ENCODE peak calls at places on chromosomes 16 and 17, in five cellular contexts. V is upper lobe of right lung, W is left ventricle myocardium inferior, T is Peyer's patch, S is cardiac fibroblast. D is an unnamed sample.

GRCh38 chr17:39920218-39921210 is 2.1 kb upstream of the GSDMB start:
- DNase-seq in S (no peak), T (no peak), V (no peak), W (no peak), D (no peak)

GRCh38 chr16:69105501-69106361 is at the start of gene HAS3:
- DNase-seq in W (peak), V (peak), S (peak), T (peak), D (peak)

GRCh38 chr16:82544378-82544777 is 82.4 kb upstream of the CDH13 start:
- DNase-seq in V (no peak), W (no peak), S (no peak), T (no peak), D (no peak)

GRCh38 chr17:42421479-42422332 is 1.4 kb downstream of the CAVIN1 start:
- DNase-seq in S (peak), W (peak), T (peak), V (peak), D (peak)

GRCh38 chr17:6532441-6532885 is 23.9 kb downstream of the PITPNM3 start:
- DNase-seq in V (no peak), W (no peak), T (no peak), S (no peak), D (no peak)

GRCh38 chr17:77425791-77426641 is 285.2 kb downstream of the SEC14L1 start:
- DNase-seq in S (peak), V (no peak), W (no peak), T (peak), D (peak)

GRCh38 chr16:27748868-27749546 is 199.1 kb downstream of the KATNIP start:
- DNase-seq in S (peak), W (peak), V (no peak), T (peak), D (peak)

GRCh38 chr17:78903101-78903779 is at the start of gene CEP295NL:
- DNase-seq in W (no peak), S (peak), T (no peak), V (no peak), D (no peak)

GRCh38 chr17:33732116-33732515 is 439.0 kb upstream of the ASIC2 start:
- DNase-seq in V (no peak), T (no peak), S (no peak), W (no peak), D (no peak)

GRCh38 chr16:48405907-48406306 is 20.7 kb upstream of the SIAH1 start:
- DNase-seq in W (no peak), T (peak), V (no peak), S (no peak), D (no peak)

GRCh38 chr17:66737524-66737923 is 97.4 kb upstream of the CACNG5 start:
- DNase-seq in V (no peak), T (no peak), W (peak), S (peak), D (peak)

GRCh38 chr16:31354394-31355291 is at the start of gene ITGAX:
- DNase-seq in W (peak), S (peak), V (peak), T (peak), D (peak)

GRCh38 chr17:37830151-37830993 is 85.5 kb upstream of the HNF1B start:
- DNase-seq in V (no peak), W (no peak), S (no peak), T (no peak), D (no peak)

GRCh38 chr17:14301279-14301760 is 439 bp downstream of the HS3ST3B1 start:
- DNase-seq in V (no peak), T (no peak), W (peak), S (no peak), D (no peak)

GRCh38 chr17:2952174-2952845 is 111.1 kb downstream of the OR1D5 start:
- DNase-seq in V (no peak), S (no peak), T (peak), W (no peak), D (no peak)

GRCh38 chr16:18846416-18846815 is 45.1 kb upstream of the ARL6IP1 start:
- DNase-seq in S (no peak), V (no peak), T (no peak), W (no peak), D (no peak)

GRCh38 chr17:4951486-4951885 is 567 bp downstream of the ENO3 start:
- DNase-seq in V (no peak), W (no peak), S (no peak), T (no peak), D (no peak)

GRCh38 chr17:55717898-55718735 is 4.5 kb downstream of the TMEM100 start:
- DNase-seq in T (peak), W (peak), S (peak), V (peak), D (peak)

GRCh38 chr16:87847785-87848675 is 21.3 kb downstream of the SLC7A5 start:
- DNase-seq in V (no peak), W (no peak), S (peak), T (no peak), D (no peak)

GRCh38 chr17:17808706-17809432 is 27.9 kb downstream of the SREBF1 start:
- DNase-seq in V (no peak), W (no peak), S (peak), T (no peak), D (peak)

GRCh38 chr16:83307206-83307990 is 500.4 kb upstream of the HSBP1 start:
- DNase-seq in S (no peak), V (no peak), T (no peak), W (no peak), D (no peak)

GRCh38 chr16:30609002-30609927 is 924 bp downstream of the ZNF689 start:
- DNase-seq in W (peak), V (peak), S (peak), T (peak), D (peak)

GRCh38 chr16:2779978-2780898 is 3.2 kb upstream of the ELOB start:
- DNase-seq in T (peak), S (no peak), V (peak), W (no peak), D (no peak)

GRCh38 chr16:89557230-89557935 is 3.1 kb upstream of the RPL13 start:
- DNase-seq in W (peak), S (peak), T (peak), V (peak), D (peak)

GRCh38 chr16:89121691-89122321 is 28.2 kb downstream of the ACSF3 start:
- DNase-seq in S (no peak), T (no peak), W (no peak), V (no peak), D (no peak)

GRCh38 chr17:53655591-53655990 is 167.1 kb upstream of the KIF2B start:
- DNase-seq in T (no peak), S (no peak), W (no peak), V (no peak), D (no peak)

GRCh38 chr16:49281481-49281842 is at the start of gene CBLN1:
- DNase-seq in W (no peak), S (no peak), T (no peak), V (no peak), D (no peak)

GRCh38 chr16:89863741-89864391 is 9.5 kb upstream of the TCF25 start:
- DNase-seq in V (peak), S (peak), T (peak), W (peak), D (peak)

GRCh38 chr17:58335779-58336455 is 7.3 kb upstream of the TSPOAP1 start:
- DNase-seq in W (no peak), S (no peak), V (peak), T (peak), D (no peak)

GRCh38 chr17:38325221-38325851 is 18.4 kb downstream of the GPR179 start:
- DNase-seq in T (peak), V (no peak), W (no peak), S (no peak), D (peak)

GRCh38 chr17:71942626-71943025 is 178.2 kb upstream of the SOX9 start:
- DNase-seq in W (no peak), T (no peak), V (no peak), S (no peak), D (no peak)

GRCh38 chr17:78973792-78974520 is 5.8 kb downstream of the LGALS3BP start:
- DNase-seq in S (no peak), T (no peak), V (no peak), W (no peak), D (no peak)

GRCh38 chr16:26214694-26215093 is 522.9 kb downstream of the HS3ST4 start:
- DNase-seq in T (no peak), V (no peak), S (no peak), W (no peak), D (no peak)

GRCh38 chr16:11677451-11677951 is 9.2 kb downstream of the SNN start:
- DNase-seq in V (peak), T (peak), W (no peak), S (no peak), D (no peak)

GRCh38 chr16:19700319-19700781 is 17.7 kb downstream of the KNOP1 start:
- DNase-seq in V (no peak), T (peak), S (peak), W (no peak), D (peak)

GRCh38 chr16:21264226-21265036 is 13.7 kb downstream of the CRYM start:
- DNase-seq in S (peak), T (no peak), V (no peak), W (peak), D (peak)

DNA sequence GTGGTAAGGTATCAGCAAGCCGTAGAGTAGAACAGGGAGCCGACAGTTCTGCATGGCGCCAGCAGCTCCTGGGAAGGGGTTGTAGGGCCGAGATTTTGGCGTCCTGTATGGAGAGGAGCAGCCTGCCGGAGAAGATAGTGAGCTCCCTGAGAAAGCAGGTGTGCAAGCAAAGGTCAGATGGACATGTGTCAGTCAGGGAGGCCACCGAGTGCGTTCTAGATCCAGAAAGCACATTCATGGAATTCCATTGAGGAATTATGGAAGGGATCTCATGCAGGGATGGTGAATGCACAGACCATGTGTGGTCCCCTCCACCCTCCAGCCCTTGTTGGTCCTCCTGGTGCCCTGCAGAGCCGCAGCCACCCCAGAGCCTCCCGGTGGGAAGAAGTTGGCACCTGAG is 33.7 kb downstream of the CMIP start:
- DNase-seq in S (no peak), W (peak), T (no peak), V (no peak), D (no peak)
- H3K4me3 ChIP-seq in S (no peak), W (peak), T (no peak), V (no peak), D (no peak)

DNA sequence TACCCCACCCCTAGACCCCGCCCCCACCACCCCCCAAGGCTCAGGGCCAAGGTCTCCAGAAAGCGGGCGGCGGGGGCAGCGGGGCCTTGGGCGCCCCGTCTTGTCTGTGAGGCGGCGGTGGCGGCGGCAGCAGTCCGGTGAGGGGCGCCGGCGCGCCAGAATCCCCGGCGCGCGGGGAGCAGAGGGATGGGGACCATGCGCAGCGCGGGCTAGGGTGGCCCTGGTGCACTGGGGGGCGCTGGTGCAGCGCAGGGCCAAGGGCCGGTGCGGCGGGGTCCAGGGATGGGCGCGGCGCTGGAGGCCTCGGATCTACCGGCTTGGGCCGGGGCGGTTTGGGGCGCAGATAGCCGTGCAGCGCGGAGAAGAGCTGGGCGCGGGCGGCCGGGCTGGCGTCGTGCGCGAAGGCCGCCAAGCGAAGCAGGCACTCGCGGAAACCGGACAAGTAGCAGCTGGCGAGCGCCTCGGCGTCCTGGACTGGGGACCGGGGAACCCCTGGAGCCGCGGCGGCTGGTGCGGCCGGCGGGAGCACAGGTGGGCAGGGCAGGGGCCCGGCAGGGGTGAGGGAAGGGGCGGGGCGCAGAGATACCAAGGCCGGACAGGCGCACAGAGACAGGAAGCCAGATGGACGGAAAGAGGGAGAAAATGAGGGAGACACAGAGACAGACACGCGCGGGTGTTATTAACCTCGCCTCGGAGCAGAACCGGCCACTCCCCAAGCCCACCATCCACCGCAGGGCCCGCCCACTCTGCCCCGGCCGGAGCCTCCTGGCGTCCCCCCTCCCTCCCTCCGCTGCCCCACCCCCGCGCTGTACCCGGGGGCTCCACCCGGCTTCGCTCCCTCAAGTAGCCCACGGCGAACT is 2.1 kb downstream of the HES7 start:
- DNase-seq in S (peak), W (no peak), T (peak), V (no peak), D (peak)
- TF ChIP-seq CTCF in S (no peak), W (peak), T (peak), V (peak), D (peak)

DNA sequence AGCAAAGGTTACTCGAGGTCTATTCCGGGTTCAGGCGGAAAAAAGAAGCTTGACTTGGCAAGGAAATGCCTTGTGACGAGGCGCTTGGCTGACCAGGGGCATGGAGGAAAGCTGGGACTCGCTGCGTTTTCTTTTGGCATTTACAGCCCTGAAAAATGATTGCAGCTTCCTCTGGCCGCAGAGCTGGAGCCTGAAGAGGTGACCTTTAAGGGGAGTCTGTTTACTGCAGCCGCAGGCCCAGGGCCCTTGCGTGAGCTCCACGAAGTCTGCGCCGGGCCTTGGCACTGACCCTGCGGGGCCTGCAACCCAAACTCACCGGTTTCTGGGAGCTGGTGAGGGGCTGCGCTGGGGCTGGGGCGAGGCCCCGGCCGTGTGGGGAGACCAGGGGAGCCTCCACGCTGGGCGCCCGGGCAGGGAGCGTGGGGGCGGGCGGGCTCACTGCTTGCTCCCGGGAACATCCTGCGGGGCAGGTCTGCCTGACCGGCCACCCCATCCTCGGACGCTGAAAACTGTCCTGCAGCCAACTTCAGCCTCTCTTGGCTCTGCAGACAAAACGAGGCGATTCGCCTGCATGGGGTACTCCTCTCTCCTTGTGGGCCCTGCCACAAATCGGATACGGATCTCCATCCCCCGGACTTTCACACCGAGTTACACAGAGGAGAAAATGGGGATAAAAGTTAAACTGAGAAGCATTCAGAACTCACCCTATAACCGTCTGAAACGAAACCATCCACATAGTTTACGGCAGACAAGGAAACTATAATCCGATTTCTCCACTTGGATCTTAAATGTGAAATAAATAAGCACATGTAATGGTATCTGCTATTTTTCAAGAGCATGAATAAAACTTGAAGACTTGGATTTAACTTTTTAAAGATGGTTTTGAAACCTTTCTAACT is 206.3 kb upstream of the FOXF1 start:
- DNase-seq in V (no peak), T (peak), S (peak), W (no peak), D (peak)
- H3K4me3 ChIP-seq in V (peak), T (peak), S (no peak), W (peak), D (peak)

DNA sequence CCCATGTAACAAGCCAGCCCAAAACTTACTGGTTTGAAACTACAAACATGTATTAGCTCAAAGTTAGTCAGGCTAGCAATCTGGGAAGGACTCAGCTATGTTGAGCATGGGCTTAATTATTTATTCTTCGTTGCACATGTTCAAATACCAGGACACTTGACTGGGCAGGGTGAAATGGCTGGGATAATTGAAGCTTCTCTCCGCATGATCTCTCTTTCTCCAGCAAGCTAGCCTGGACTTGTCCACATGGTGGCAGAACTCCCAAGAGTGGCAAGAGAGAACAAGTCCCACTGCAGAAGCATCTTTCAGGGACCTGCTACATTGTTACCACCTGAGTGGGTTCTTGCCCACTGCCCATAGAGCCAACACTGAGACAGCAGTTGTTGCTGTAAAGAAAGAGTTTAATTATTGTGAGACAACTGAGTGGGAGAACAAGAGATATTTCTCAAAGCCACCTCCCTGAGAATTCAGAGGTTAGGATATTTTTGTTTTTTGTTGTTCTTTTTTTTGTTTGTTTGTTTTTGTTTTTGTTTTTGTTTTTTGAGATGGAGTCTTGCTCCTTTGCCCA is 16.8 kb upstream of the ATF7IP2 start:
- DNase-seq in S (no peak), T (no peak), W (no peak), V (no peak), D (no peak)
- TF ChIP-seq CTCF in S (no peak), T (no peak), W (peak), V (no peak), D (no peak)

GRCh38 chr17:16407911-16408588 is 7.3 kb upstream of the TRPV2 start:
- DNase-seq in S (peak), T (peak), V (no peak), W (peak), D (peak)

GRCh38 chr17:16406742-16407674 is 8.4 kb upstream of the TRPV2 start:
- DNase-seq in T (no peak), V (peak), S (peak), W (peak), D (no peak)
- H3K4me3 ChIP-seq in T (peak), V (peak), S (peak), W (peak), D (peak)

DNA sequence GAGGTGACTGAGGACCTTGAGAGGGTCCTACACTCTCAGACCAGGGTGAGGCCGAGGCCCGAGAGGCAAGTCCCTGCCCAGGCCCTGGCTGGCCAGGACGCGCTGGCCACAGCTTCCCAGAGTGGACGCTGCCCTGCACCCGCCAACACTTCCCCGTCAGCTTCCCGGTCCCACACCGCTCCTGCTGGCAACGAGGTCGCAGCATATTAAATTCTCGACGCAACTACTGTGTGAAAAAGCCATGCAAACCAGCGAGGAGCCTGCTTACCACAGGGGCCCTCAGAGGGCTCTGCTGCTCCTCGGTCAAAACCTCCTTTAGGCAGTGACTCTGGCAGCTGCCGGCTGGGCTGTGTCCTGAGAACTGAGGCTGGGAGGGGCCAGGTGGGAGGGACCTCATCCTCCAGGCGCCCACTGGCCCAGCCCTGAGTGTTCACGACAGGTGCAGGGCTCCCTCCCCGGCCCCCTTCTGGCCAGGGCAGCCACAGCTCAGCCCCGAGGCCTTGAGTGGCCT is 2.1 kb upstream of the TEX19 start:
- DNase-seq in T (peak), W (no peak), S (no peak), V (peak), D (no peak)
- TF ChIP-seq CTCF in T (no peak), W (no peak), S (no peak), V (no peak), D (no peak)

GRCh38 chr17:80254396-80255241 is 6.0 kb upstream of the RNF213 start:
- DNase-seq in T (peak), W (no peak), V (no peak), S (peak), D (peak)
- H3K4me3 ChIP-seq in T (no peak), W (no peak), V (no peak), S (no peak), D (no peak)

GRCh38 chr16:70611785-70612303 is 34.5 kb upstream of the IL34 start:
- DNase-seq in W (no peak), S (no peak), V (no peak), T (no peak), D (no peak)

GRCh38 chr16:70611224-70611598 is 35.1 kb upstream of the IL34 start:
- DNase-seq in S (no peak), V (no peak), W (no peak), T (no peak), D (no peak)

GRCh38 chr16:70614208-70614951 is 32.0 kb upstream of the IL34 start:
- DNase-seq in T (no peak), W (no peak), V (no peak), S (no peak), D (no peak)

GRCh38 chr16:70612931-70613330 is 33.4 kb upstream of the IL34 start:
- DNase-seq in V (no peak), S (no peak), W (no peak), T (no peak), D (no peak)

GRCh38 chr16:70615933-70616332 is 30.4 kb upstream of the IL34 start:
- DNase-seq in W (no peak), T (no peak), S (no peak), V (no peak), D (no peak)
- TF ChIP-seq CTCF in W (no peak), T (no peak), S (no peak), V (no peak), D (no peak)

D was measured in fibroblast of the aortic adventitia.